ENCODE peak calls at places on chromosomes 12 and 14, in seven cellular contexts. L is body of pancreas, R is HFFc6, F is DND-41, X is GM13977, U is cardiac muscle cell, D is cardiac fibroblast. A is an unnamed sample.

GRCh38 chr14:67694791-67695393 is 672 bp downstream of the RDH11 start:
- DNase-seq in U (peak; percentile 87), R (peak; percentile 91), L (peak; percentile 94), X (peak; percentile 88), F (peak; percentile 78), D (peak; percentile 91), A (no peak)

GRCh38 chr12:46560874-46561273 is 188.3 kb upstream of the SLC38A2 start:
- DNase-seq in L (no peak), U (no peak), F (no peak), R (no peak), D (no peak), X (no peak), A (no peak)

GRCh38 chr12:96824074-96824837 is 82.8 kb upstream of the NEDD1 start:
- DNase-seq in L (no peak), D (no peak), X (no peak), R (no peak), F (no peak), U (no peak), A (no peak)

GRCh38 chr14:73783107-73783727 is 68.4 kb upstream of the PTGR2 start:
- DNase-seq in R (no peak), X (no peak), U (no peak), D (no peak), L (no peak), F (no peak), A (no peak)

GRCh38 chr14:87468531-87468930 is 524.5 kb downstream of the GALC start:
- DNase-seq in L (no peak), R (no peak), X (no peak), D (no peak), U (no peak), F (no peak), A (no peak)

GRCh38 chr12:70069221-70069811 is 173.9 kb upstream of the CNOT2 start:
- DNase-seq in R (no peak), L (no peak), D (no peak), F (no peak), X (no peak), U (no peak), A (no peak)

GRCh38 chr12:93242154-93242958 is 135.4 kb upstream of the NUDT4 start:
- DNase-seq in X (no peak), U (no peak), R (no peak), L (no peak), D (no peak), F (no peak), A (no peak)

GRCh38 chr14:102304611-102305506 is at the start of gene MOK:
- DNase-seq in X (peak; percentile 98), L (peak; percentile 97), F (peak; percentile 97), U (peak; percentile 98), D (peak; percentile 99), R (peak; percentile 97), A (peak; percentile 87)

GRCh38 chr12:64066052-64066451 is 156.0 kb downstream of the KICS2 start:
- DNase-seq in X (no peak), D (peak; percentile 25), L (no peak), R (no peak), F (no peak), U (no peak), A (no peak)

GRCh38 chr12:80681287-80681686 is 26.1 kb upstream of the MYF6 start:
- DNase-seq in L (no peak), D (no peak), U (no peak), F (no peak), R (no peak), X (no peak), A (no peak)

GRCh38 chr12:92539966-92540791 is 162.6 kb upstream of the PLEKHG7 start:
- DNase-seq in R (no peak), X (no peak), L (peak; percentile 80), D (no peak), F (peak; percentile 58), U (no peak), A (no peak)

GRCh38 chr14:68961781-68962584 is 17.1 kb downstream of the ACTN1 start:
- DNase-seq in L (no peak), U (no peak), F (no peak), X (no peak), D (no peak), R (no peak), A (no peak)

GRCh38 chr14:102317564-102318248 is 1.8 kb upstream of the ZNF839 start:
- DNase-seq in R (no peak), D (peak; percentile 26), X (no peak), F (no peak), U (no peak), L (no peak), A (no peak)

GRCh38 chr12:6384499-6385436 is 806 bp downstream of the LTBR start:
- DNase-seq in R (no peak), F (no peak), X (peak; percentile 22), U (no peak), D (no peak), L (no peak), A (no peak)

GRCh38 chr14:56608682-56609081 is 29.1 kb downstream of the TMEM260 start:
- DNase-seq in F (no peak), R (no peak), D (no peak), U (no peak), L (no peak), X (no peak), A (no peak)

GRCh38 chr14:68376067-68376810 is 416.6 kb downstream of the ZFP36L1 start:
- DNase-seq in D (peak; percentile 39), L (no peak), R (no peak), F (no peak), X (no peak), U (no peak), A (no peak)

GRCh38 chr12:2299207-2299606 is 246.4 kb downstream of the CACNA1C start:
- DNase-seq in U (no peak), D (no peak), R (no peak), X (no peak), L (peak; percentile 17), F (peak; percentile 16), A (no peak)

GRCh38 chr12:4910502-4911315 is 1.0 kb downstream of the KCNA1 start:
- DNase-seq in D (no peak), F (no peak), L (no peak), X (peak; percentile 83), R (no peak), U (no peak), A (no peak)

DNA sequence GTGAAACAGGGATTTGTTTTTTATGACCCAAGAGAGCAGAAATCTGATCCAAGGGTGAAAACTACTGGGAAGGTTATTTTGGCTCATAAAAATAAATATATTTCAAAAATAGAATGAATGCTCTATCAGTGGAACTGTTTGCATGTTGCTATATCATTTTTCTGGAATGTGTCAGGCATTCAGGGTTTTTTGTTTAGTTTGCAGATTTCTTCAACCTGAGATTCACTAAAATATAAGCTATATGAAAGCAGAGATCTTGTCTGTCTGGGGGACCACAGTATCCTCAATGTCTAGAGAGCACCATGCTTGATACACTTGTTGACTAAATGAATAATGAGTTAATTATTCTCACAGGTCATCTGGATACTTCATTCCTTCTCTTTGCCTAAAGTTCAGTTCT is 165.1 kb downstream of the NUBPL start:
- DNase-seq in X (no peak), F (no peak), U (no peak), R (no peak), L (no peak), D (no peak), A (no peak)
- TF ChIP-seq CTCF in X (no peak), F (no peak), U (no peak), R (no peak), L (no peak), D (no peak), A (no peak)

DNA sequence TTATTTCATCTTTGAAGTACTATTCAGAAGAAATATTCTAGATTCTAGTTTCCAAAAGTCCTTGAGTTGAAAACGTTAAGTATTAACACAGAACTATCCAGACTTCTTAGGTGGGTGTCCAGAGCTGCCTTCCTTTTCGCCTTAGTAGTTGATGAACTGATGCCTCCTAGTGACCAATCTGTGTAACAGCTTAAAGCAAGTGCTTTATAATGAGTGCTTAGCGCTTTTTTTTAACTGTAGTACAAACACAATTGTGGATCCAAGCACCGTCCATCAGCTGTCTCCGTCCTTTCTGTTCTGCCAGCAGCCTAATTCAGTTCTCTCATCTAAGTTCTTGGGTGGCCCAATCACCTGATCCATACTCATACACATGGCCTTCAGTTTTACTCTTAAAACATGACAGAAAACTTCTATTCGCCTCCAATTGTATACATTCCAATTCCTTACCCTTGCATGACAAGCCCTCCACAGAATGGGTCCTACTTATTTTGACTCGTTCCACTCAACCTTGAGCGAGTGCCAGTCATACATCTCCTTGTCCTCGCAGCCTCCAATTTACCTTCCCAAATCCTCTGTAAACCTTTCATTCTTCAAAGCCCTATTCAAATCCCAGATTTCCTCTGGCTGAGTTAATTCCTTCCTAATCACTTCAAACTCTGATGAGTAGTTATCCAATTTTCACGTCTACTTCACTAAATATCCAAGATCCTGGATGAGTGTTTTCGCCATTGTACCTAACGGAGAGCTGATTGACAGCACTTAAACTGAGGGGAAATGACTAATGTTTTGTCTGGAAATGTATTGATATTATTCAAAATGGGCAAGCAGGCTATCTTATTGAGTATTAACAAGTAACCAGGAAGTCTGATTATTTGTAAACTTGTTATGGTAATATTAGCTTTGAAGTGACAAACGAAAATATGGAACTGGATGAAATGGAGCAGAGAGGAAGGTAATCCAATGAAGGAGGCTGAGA is 5.8 kb upstream of the PHLDA1 start:
- DNase-seq in L (peak; percentile 73), D (peak; percentile 93), U (peak; percentile 91), F (peak; percentile 50), R (peak; percentile 76), X (peak; percentile 46), A (no peak)
- TF ChIP-seq CTCF in L (peak; percentile 37), D (peak; percentile 79), U (peak; percentile 83), F (peak; percentile 95), R (peak; percentile 91), X (peak; percentile 82), A (peak; percentile 75)

GRCh38 chr12:62258231-62258630 is 2.0 kb upstream of the USP15 start:
- DNase-seq in F (no peak), L (no peak), D (no peak), R (no peak), U (no peak), X (no peak), A (no peak)

GRCh38 chr12:62259311-62259992 is 752 bp upstream of the USP15 start:
- DNase-seq in D (no peak), L (peak; percentile 44), R (no peak), X (peak; percentile 5), F (peak; percentile 18), U (no peak), A (no peak)

GRCh38 chr12:62260733-62261683 is 804 bp downstream of the USP15 start:
- DNase-seq in F (peak; percentile 91), U (peak; percentile 50), R (peak; percentile 26), D (peak; percentile 52), L (peak; percentile 55), X (peak; percentile 30), A (no peak)

GRCh38 chr12:62261876-62262275 is 1.7 kb downstream of the USP15 start:
- DNase-seq in X (no peak), L (no peak), F (no peak), R (no peak), U (no peak), D (no peak), A (no peak)

GRCh38 chr12:62259993-62260732 is at the start of gene USP15:
- DNase-seq in F (peak; percentile 97), U (peak; percentile 99), X (peak; percentile 84), L (peak; percentile 97), D (peak; percentile 99), R (peak; percentile 97), A (peak; percentile 91)
- TF ChIP-seq CTCF in F (peak; percentile 86), U (peak; percentile 70), X (peak; percentile 75), L (peak; percentile 61), D (peak; percentile 83), R (peak; percentile 83), A (peak; percentile 88)

DNA sequence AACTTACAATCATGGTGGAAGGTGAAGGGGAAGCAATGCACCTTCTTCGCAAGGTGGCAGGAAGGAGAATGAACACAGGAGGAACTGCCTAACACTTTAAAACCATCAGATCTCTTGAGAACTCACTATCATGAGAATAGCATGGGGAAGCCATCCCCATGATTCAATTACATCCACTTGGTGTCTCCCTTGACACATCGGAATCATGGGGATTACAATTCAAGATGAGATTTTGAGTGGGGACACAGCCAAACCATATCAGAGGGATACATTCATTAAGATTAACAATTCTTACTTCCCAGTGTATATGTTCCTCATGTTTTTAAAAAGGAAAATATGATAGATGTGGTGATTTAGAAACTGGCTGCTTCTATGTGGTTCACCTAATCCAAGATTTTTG is 117.9 kb downstream of the PDE3A start:
- DNase-seq in D (no peak), L (no peak), F (no peak), X (no peak), R (peak; percentile 42), U (peak; percentile 51), A (no peak)
- TF ChIP-seq CTCF in D (no peak), L (no peak), F (no peak), X (no peak), R (peak; percentile 61), U (no peak), A (peak; percentile 40)